ENCODE peak calls at places on chromosomes 7 and 10, in six cellular contexts. X is HFF-Myc, B is A549, P is upper lobe of left lung, J is fibroblast of the aortic adventitia, M is fibroblast of mammary gland. C is an unnamed sample.
A peak's percentile ranks its signal among the peaks of the same experiment; 100 is the strongest.

GRCh38 chr10:71719042-71719441 is 536 bp downstream of the C10orf105 start:
- DNase-seq in P (no peak), B (no peak), J (peak; percentile 66), M (peak; percentile 7), X (no peak), C (no peak)

GRCh38 chr7:47493971-47494370 is 87.9 kb downstream of the TNS3 start:
- DNase-seq in P (no peak), X (no peak), M (no peak), B (no peak), J (no peak), C (no peak)

GRCh38 chr7:67414858-67415257 is 418.2 kb downstream of the TYW1 start:
- DNase-seq in X (no peak), M (no peak), B (no peak), J (no peak), P (no peak), C (no peak)

GRCh38 chr7:87152897-87153641 is 816 bp downstream of the DMTF1 start:
- DNase-seq in M (peak; percentile 44), J (peak; percentile 50), X (no peak), B (peak; percentile 7), P (peak; percentile 34), C (no peak)

GRCh38 chr7:150986099-150986512 is 4.7 kb upstream of the NOS3 start:
- DNase-seq in M (peak; percentile 45), X (no peak), J (peak; percentile 48), P (no peak), B (peak; percentile 64), C (no peak)

GRCh38 chr7:137898839-137899681 is 52.3 kb upstream of the DGKI start:
- DNase-seq in X (no peak), P (peak; percentile 79), M (peak; percentile 71), J (peak; percentile 77), B (peak; percentile 66), C (no peak)

GRCh38 chr7:156025675-156026074 is 213.4 kb upstream of the SHH start:
- DNase-seq in B (no peak), M (no peak), X (no peak), P (no peak), J (no peak), C (no peak)

GRCh38 chr7:2613113-2613925 is 18.5 kb upstream of the TTYH3 start:
- DNase-seq in P (no peak), B (no peak), X (no peak), M (no peak), J (no peak), C (no peak)

GRCh38 chr7:84855758-84856157 is 331.1 kb downstream of the SEMA3D start:
- DNase-seq in X (no peak), B (no peak), P (no peak), J (no peak), M (no peak), C (no peak)

GRCh38 chr7:69256634-69257081 is 341.6 kb upstream of the AUTS2 start:
- DNase-seq in M (no peak), J (no peak), X (no peak), B (peak; percentile 6), P (peak; percentile 43), C (no peak)

GRCh38 chr7:16926861-16927260 is 45.1 kb upstream of the AGR3 start:
- DNase-seq in M (no peak), J (no peak), X (no peak), B (no peak), P (no peak), C (no peak)

GRCh38 chr10:34236927-34237326 is 578.2 kb downstream of the PARD3 start:
- DNase-seq in M (no peak), B (no peak), P (no peak), J (no peak), X (peak; percentile 55), C (no peak)

GRCh38 chr7:21365866-21366624 is 61.8 kb upstream of the SP4 start:
- DNase-seq in X (no peak), P (no peak), B (peak; percentile 74), M (peak; percentile 2), J (peak; percentile 26), C (no peak)

GRCh38 chr7:81285142-81285871 is 366.5 kb upstream of the SEMA3C start:
- DNase-seq in X (peak; percentile 53), J (peak; percentile 85), M (peak; percentile 79), B (no peak), P (no peak), C (no peak)

GRCh38 chr7:139936760-139937310 is 107.8 kb downstream of the TBXAS1 start:
- DNase-seq in M (peak; percentile 93), P (no peak), X (no peak), B (no peak), J (peak; percentile 93), C (no peak)

GRCh38 chr7:75823198-75823910 is 9.7 kb upstream of the CCL24 start:
- DNase-seq in X (no peak), P (no peak), M (no peak), J (no peak), B (no peak), C (no peak)

GRCh38 chr7:115782716-115783460 is 247.7 kb downstream of the TFEC start:
- DNase-seq in X (peak; percentile 80), B (no peak), J (peak; percentile 40), P (no peak), M (peak; percentile 8), C (no peak)

GRCh38 chr10:123743441-123744225 is 77.5 kb downstream of the GPR26 start:
- DNase-seq in M (peak; percentile 5), B (peak; percentile 7), J (peak; percentile 37), X (no peak), P (no peak), C (no peak)

GRCh38 chr7:22356010-22356854 is 722 bp downstream of the RAPGEF5 start:
- DNase-seq in P (peak; percentile 60), B (no peak), X (no peak), M (no peak), J (no peak), C (no peak)

GRCh38 chr10:62852961-62853702 is 37.0 kb upstream of the EGR2 start:
- DNase-seq in B (no peak), J (no peak), X (no peak), M (no peak), P (no peak), C (no peak)

GRCh38 chr7:143382126-143382790 is 1.1 kb downstream of the ZYX start:
- DNase-seq in B (no peak), P (no peak), X (no peak), M (no peak), J (no peak), C (no peak)

GRCh38 chr7:32131091-32131490 is 60.9 kb upstream of the PDE1C start:
- DNase-seq in J (no peak), P (no peak), X (no peak), B (no peak), M (no peak), C (no peak)

GRCh38 chr7:15330943-15331342 is 230.9 kb downstream of the AGMO start:
- DNase-seq in B (no peak), P (no peak), M (no peak), X (no peak), J (no peak), C (no peak)

GRCh38 chr7:131327049-131327625 is 539 bp upstream of the MKLN1 start:
- DNase-seq in M (peak; percentile 80), B (peak; percentile 77), X (peak; percentile 47), J (peak; percentile 77), P (peak; percentile 54), C (no peak)

GRCh38 chr7:55074008-55074499 is 55.2 kb downstream of the EGFR start:
- DNase-seq in X (peak; percentile 93), M (peak; percentile 93), B (peak; percentile 98), J (peak; percentile 88), P (peak; percentile 72), C (peak; percentile 90)

GRCh38 chr10:64379898-64380297 is 858.7 kb downstream of the REEP3 start:
- DNase-seq in B (peak; percentile 9), P (no peak), J (no peak), X (no peak), M (no peak), C (no peak)

GRCh38 chr7:128029405-128029995 is 1.7 kb downstream of the LRRC4 start:
- DNase-seq in P (no peak), X (no peak), B (no peak), J (no peak), M (no peak), C (no peak)
- H3K4me3 ChIP-seq in P (no peak overlapping the region), X (no peak overlapping the region), B (no peak overlapping the region), J (no peak overlapping the region), M (no peak overlapping the region), C (no peak overlapping the region)

GRCh38 chr7:43926193-43927043 is at the start of gene UBE2D4:
- DNase-seq in X (no peak), P (peak; percentile 94), M (peak; percentile 58), J (peak; percentile 52), B (peak; percentile 85), C (no peak)
- TF ChIP-seq CTCF in X (no peak), P (no peak), M (no peak), J (no peak), B (no peak), C (peak; percentile 27)

DNA sequence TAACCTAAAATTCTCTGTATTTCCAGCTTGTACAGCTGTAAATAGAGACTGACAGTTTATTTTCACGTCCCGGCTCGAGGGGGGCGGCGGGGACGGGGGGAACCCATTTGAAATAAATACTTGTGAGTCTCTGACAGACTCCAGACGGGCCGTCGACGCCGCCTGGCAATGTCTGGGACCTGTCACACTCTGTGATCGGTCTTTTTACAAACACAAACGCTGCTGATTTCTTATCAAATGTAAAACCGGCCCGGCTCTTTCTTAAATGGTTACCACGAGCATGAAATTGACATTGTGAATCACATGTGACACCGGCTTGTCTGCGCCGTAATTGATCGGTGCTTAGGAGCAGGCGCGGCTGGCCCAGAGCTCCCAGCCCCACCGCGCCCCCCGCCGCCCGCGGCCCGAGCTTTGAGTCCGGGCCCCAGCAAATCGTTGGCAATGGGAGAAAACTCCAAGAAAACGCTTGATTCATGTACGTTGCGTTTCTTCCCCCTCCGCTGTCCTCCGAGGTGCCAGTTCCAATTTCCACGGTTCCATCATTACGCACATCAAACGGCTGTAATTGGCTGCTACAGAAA is 57.1 kb downstream of the UNCX start:
- DNase-seq in J (peak; percentile 2), M (no peak), P (no peak), B (no peak), X (no peak), C (no peak)
- H3K4me3 ChIP-seq in J (peak overlapping the region; percentile 53), M (no peak overlapping the region), P (no peak overlapping the region), B (no peak overlapping the region), X (peak overlapping the region; percentile 11), C (peak overlapping the region; percentile 39)

GRCh38 chr10:120015064-120015463 is 122.5 kb downstream of the SEC23IP start:
- DNase-seq in P (no peak), X (no peak), M (no peak), J (no peak), B (no peak), C (no peak)

GRCh38 chr10:120014031-120014430 is 121.5 kb downstream of the SEC23IP start:
- DNase-seq in X (no peak), P (no peak), M (no peak), B (no peak), J (no peak), C (no peak)

GRCh38 chr10:120012566-120012965 is 120.0 kb downstream of the SEC23IP start:
- DNase-seq in X (no peak), J (no peak), B (no peak), P (no peak), M (no peak), C (no peak)

GRCh38 chr10:120012133-120012405 is 119.5 kb downstream of the SEC23IP start:
- DNase-seq in J (no peak), P (no peak), B (no peak), M (no peak), X (no peak), C (no peak)

GRCh38 chr10:120011359-120012132 is 119.0 kb downstream of the SEC23IP start:
- DNase-seq in J (no peak), X (no peak), B (no peak), P (no peak), M (no peak), C (no peak)
- TF ChIP-seq CTCF in J (no peak), X (no peak), B (no peak), P (no peak), M (no peak), C (peak; percentile 5)